ENCODE peak calls at places on chromosome X, in seven cellular contexts. K is stomach; X is activated naive CD8-positive, alpha-beta T cell treated with anti-CD3 and anti-CD28 coated beads, Interleukin-2, amount 50 U/mL, for 24 hours; V is AG09309; O is G401; W is fibroblast of pulmonary artery; D is IMR-90. I is an unnamed sample.

GRCh38 chrX:33357606-33358005 is 146.3 kb upstream of the DMD start:
- DNase-seq in V (no peak), W (no peak), K (no peak), O (no peak), X (no peak), D (no peak), I (no peak)

GRCh38 chrX:16852617-16853179 is 17.5 kb downstream of the RBBP7 start:
- DNase-seq in K (no peak), W (no peak), O (no peak), X (no peak), V (no peak), D (no peak), I (no peak)

GRCh38 chrX:153488231-153488914 is 6.4 kb upstream of the BGN start:
- DNase-seq in K (peak; percentile 44), V (no peak), D (peak; percentile 67), O (no peak), W (peak; percentile 62), X (no peak), I (peak; percentile 81)

GRCh38 chrX:37959212-37960021 is 46.9 kb upstream of the SYTL5 start:
- DNase-seq in D (no peak), K (no peak), X (no peak), W (no peak), O (no peak), V (no peak), I (no peak)

GRCh38 chrX:107777536-107777832 is at the start of gene NCBP2L:
- DNase-seq in K (no peak), X (no peak), W (no peak), V (no peak), D (no peak), O (no peak), I (no peak)

GRCh38 chrX:153387987-153388721 is 13.0 kb downstream of the PNMA6E start:
- DNase-seq in V (no peak), X (no peak), K (no peak), W (no peak), D (no peak), O (no peak), I (no peak)

GRCh38 chrX:49060914-49061313 is 2.1 kb downstream of the CCDC120 start:
- DNase-seq in W (no peak), O (no peak), K (no peak), X (no peak), D (no peak), V (no peak), I (no peak)

GRCh38 chrX:150772150-150772970 is 79.2 kb downstream of the MTMR1 start:
- DNase-seq in K (peak; percentile 81), V (no peak), O (peak; percentile 79), D (peak; percentile 45), X (peak; percentile 80), W (peak; percentile 70), I (peak; percentile 66)

GRCh38 chrX:1427756-1428155 is 25.0 kb downstream of the ASMTL start:
- DNase-seq in W (no peak), K (no peak), O (no peak), V (no peak), X (no peak), D (no peak), I (no peak)

GRCh38 chrX:28391528-28391927 is 195.7 kb upstream of the IL1RAPL1 start:
- DNase-seq in D (no peak), V (no peak), O (no peak), K (no peak), X (no peak), W (peak; percentile 55), I (no peak)

GRCh38 chrX:24125028-24125612 is 24.4 kb upstream of the ZFX start:
- DNase-seq in W (no peak), V (no peak), K (peak; percentile 38), O (no peak), X (no peak), D (no peak), I (no peak)

GRCh38 chrX:141732031-141732430 is 33.5 kb upstream of the SPANXD start:
- DNase-seq in O (no peak), X (no peak), W (peak; percentile 16), D (no peak), K (no peak), V (no peak), I (no peak)

GRCh38 chrX:590666-591065 is 39.9 kb upstream of the SHOX start:
- DNase-seq in X (no peak), O (no peak), V (no peak), W (no peak), D (no peak), K (no peak), I (no peak)

GRCh38 chrX:153651540-153652079 is 4.6 kb downstream of the DUSP9 start:
- DNase-seq in D (no peak), V (no peak), O (no peak), K (no peak), W (no peak), X (no peak), I (peak; percentile 12)

GRCh38 chrX:152895724-152896420 is 2.0 kb upstream of the ZNF185 start:
- DNase-seq in D (no peak), O (no peak), W (no peak), V (no peak), K (peak; percentile 75), X (no peak), I (no peak)

GRCh38 chrX:101904996-101905395 is 26.8 kb downstream of the ZMAT1 start:
- DNase-seq in V (no peak), K (no peak), D (no peak), W (no peak), O (no peak), X (no peak), I (no peak)

GRCh38 chrX:44675364-44676024 is 132.8 kb upstream of the FUNDC1 start:
- DNase-seq in V (peak; percentile 64), W (peak; percentile 88), O (peak; percentile 42), X (no peak), K (no peak), D (peak; percentile 91), I (peak; percentile 71)

GRCh38 chrX:106780664-106781377 is 21.7 kb upstream of the TBC1D8B start:
- DNase-seq in K (no peak), O (no peak), W (no peak), X (no peak), D (no peak), V (no peak), I (no peak)

GRCh38 chrX:16788477-16788876 is 2.2 kb downstream of the TXLNG start:
- DNase-seq in X (no peak), K (no peak), W (peak; percentile 31), O (no peak), D (no peak), V (no peak), I (no peak)

GRCh38 chrX:38336538-38337240 is 9.4 kb upstream of the RPGR start:
- DNase-seq in V (no peak), X (no peak), K (no peak), W (no peak), D (no peak), O (no peak), I (no peak)

GRCh38 chrX:132216806-132217202 is 2.4 kb downstream of the RAP2C start:
- DNase-seq in K (no peak), W (no peak), D (peak; percentile 43), X (no peak), O (no peak), V (no peak), I (peak; percentile 43)

GRCh38 chrX:154718607-154719006 is 32.3 kb downstream of the GAB3 start:
- DNase-seq in K (no peak), D (no peak), V (no peak), X (no peak), O (no peak), W (no peak), I (no peak)

GRCh38 chrX:23964177-23964576 is 56.4 kb downstream of the CXorf58 start:
- DNase-seq in V (no peak), X (no peak), D (no peak), O (no peak), K (no peak), W (no peak), I (no peak)

GRCh38 chrX:91257388-91257787 is 177.3 kb upstream of the PABPC5 start:
- DNase-seq in K (no peak), W (no peak), O (no peak), V (no peak), X (no peak), D (no peak), I (no peak)

GRCh38 chrX:129726307-129727111 is 12.3 kb upstream of the XPNPEP2 start:
- DNase-seq in V (no peak), X (peak; percentile 39), O (peak; percentile 8), D (peak; percentile 69), K (peak; percentile 65), W (peak; percentile 74), I (peak; percentile 68)

I was measured in EH.